ENCODE peak calls at places on chromosomes 13 and 19, in five cellular contexts. One of them, this sample, is unnamed.

GRCh38 chr13:112892759-112893569 is 76.0 kb upstream of the MCF2L start:
- DNase-seq in CD4-positive, alpha-beta T cell: no peak
- DNase-seq in foreskin fibroblast: no peak
- DNase-seq in ascending aorta: no peak
- DNase-seq in endothelial cell: no peak
- DNase-seq in this sample: peak

GRCh38 chr13:110976785-110977184 is 61.9 kb upstream of the ANKRD10 start:
- DNase-seq in ascending aorta: no peak
- DNase-seq in CD4-positive, alpha-beta T cell: no peak
- DNase-seq in foreskin fibroblast: no peak
- DNase-seq in endothelial cell: no peak
- DNase-seq in this sample: no peak

GRCh38 chr19:6588508-6589345 is 2.2 kb downstream of the CD70 start:
- DNase-seq in endothelial cell: no peak
- DNase-seq in ascending aorta: no peak
- DNase-seq in foreskin fibroblast: no peak
- DNase-seq in CD4-positive, alpha-beta T cell: no peak
- DNase-seq in this sample: no peak

GRCh38 chr19:39363909-39364457 is 21.8 kb downstream of the SAMD4B start:
- DNase-seq in CD4-positive, alpha-beta T cell: no peak
- DNase-seq in foreskin fibroblast: peak
- DNase-seq in endothelial cell: no peak
- DNase-seq in ascending aorta: no peak
- DNase-seq in this sample: no peak

GRCh38 chr19:14440049-14440448 is 6.9 kb downstream of the PKN1 start:
- DNase-seq in foreskin fibroblast: peak
- DNase-seq in CD4-positive, alpha-beta T cell: peak
- DNase-seq in endothelial cell: peak
- DNase-seq in ascending aorta: peak
- DNase-seq in this sample: no peak

GRCh38 chr19:45514376-45515051 is 7.2 kb downstream of the VASP start:
- DNase-seq in CD4-positive, alpha-beta T cell: no peak
- DNase-seq in ascending aorta: no peak
- DNase-seq in endothelial cell: no peak
- DNase-seq in foreskin fibroblast: no peak
- DNase-seq in this sample: no peak

GRCh38 chr13:74795526-74795925 is 661.3 kb upstream of the KLF12 start:
- DNase-seq in foreskin fibroblast: no peak
- DNase-seq in CD4-positive, alpha-beta T cell: no peak
- DNase-seq in endothelial cell: no peak
- DNase-seq in ascending aorta: no peak
- DNase-seq in this sample: no peak

GRCh38 chr13:25882732-25883357 is 169.0 kb downstream of the SHISA2 start:
- DNase-seq in ascending aorta: no peak
- DNase-seq in CD4-positive, alpha-beta T cell: no peak
- DNase-seq in endothelial cell: no peak
- DNase-seq in foreskin fibroblast: no peak
- DNase-seq in this sample: no peak

GRCh38 chr13:112073245-112074138 is 6.5 kb downstream of the SOX1 start:
- DNase-seq in ascending aorta: no peak
- DNase-seq in CD4-positive, alpha-beta T cell: no peak
- DNase-seq in endothelial cell: no peak
- DNase-seq in foreskin fibroblast: no peak
- DNase-seq in this sample: peak

GRCh38 chr19:49497047-49497789 is 984 bp downstream of the RPS11 start:
- DNase-seq in foreskin fibroblast: peak
- DNase-seq in endothelial cell: no peak
- DNase-seq in CD4-positive, alpha-beta T cell: peak
- DNase-seq in ascending aorta: peak
- DNase-seq in this sample: peak

GRCh38 chr13:51912091-51912490 is 50.3 kb downstream of the CCDC70 start:
- DNase-seq in CD4-positive, alpha-beta T cell: no peak
- DNase-seq in foreskin fibroblast: no peak
- DNase-seq in ascending aorta: no peak
- DNase-seq in endothelial cell: no peak
- DNase-seq in this sample: no peak

GRCh38 chr13:20146381-20146780 is 14.5 kb downstream of the GJA3 start:
- DNase-seq in ascending aorta: no peak
- DNase-seq in endothelial cell: no peak
- DNase-seq in CD4-positive, alpha-beta T cell: no peak
- DNase-seq in foreskin fibroblast: no peak
- DNase-seq in this sample: no peak

GRCh38 chr13:92842145-92842544 is 384.5 kb upstream of the GPC6 start:
- DNase-seq in CD4-positive, alpha-beta T cell: no peak
- DNase-seq in foreskin fibroblast: peak
- DNase-seq in ascending aorta: peak
- DNase-seq in endothelial cell: no peak
- DNase-seq in this sample: no peak

GRCh38 chr13:36362251-36362650 is 16.1 kb upstream of the SPART start:
- DNase-seq in ascending aorta: no peak
- DNase-seq in CD4-positive, alpha-beta T cell: no peak
- DNase-seq in endothelial cell: no peak
- DNase-seq in foreskin fibroblast: peak
- DNase-seq in this sample: no peak

GRCh38 chr13:95411641-95412040 is 110.4 kb upstream of the ABCC4 start:
- DNase-seq in foreskin fibroblast: peak
- DNase-seq in ascending aorta: no peak
- DNase-seq in CD4-positive, alpha-beta T cell: no peak
- DNase-seq in endothelial cell: no peak
- DNase-seq in this sample: no peak

GRCh38 chr19:38877781-38878574 is at the start of gene RINL:
- DNase-seq in foreskin fibroblast: no peak
- DNase-seq in endothelial cell: peak
- DNase-seq in ascending aorta: no peak
- DNase-seq in CD4-positive, alpha-beta T cell: peak
- DNase-seq in this sample: no peak

GRCh38 chr13:110150384-110151091 is 156.4 kb downstream of the COL4A1 start:
- DNase-seq in ascending aorta: peak
- DNase-seq in CD4-positive, alpha-beta T cell: no peak
- DNase-seq in foreskin fibroblast: peak
- DNase-seq in endothelial cell: no peak
- DNase-seq in this sample: no peak

GRCh38 chr13:63184693-63185092 is 1769.0 kb upstream of the PCDH20 start:
- DNase-seq in CD4-positive, alpha-beta T cell: no peak
- DNase-seq in endothelial cell: no peak
- DNase-seq in ascending aorta: no peak
- DNase-seq in foreskin fibroblast: peak
- DNase-seq in this sample: no peak

GRCh38 chr13:102873653-102874052 is 27.8 kb downstream of the ERCC5 start:
- DNase-seq in ascending aorta: no peak
- DNase-seq in endothelial cell: no peak
- DNase-seq in CD4-positive, alpha-beta T cell: no peak
- DNase-seq in foreskin fibroblast: no peak
- DNase-seq in this sample: no peak

GRCh38 chr19:30669329-30670010 is 297.3 kb downstream of the ZNF536 start:
- DNase-seq in foreskin fibroblast: peak
- DNase-seq in CD4-positive, alpha-beta T cell: peak
- DNase-seq in ascending aorta: peak
- DNase-seq in endothelial cell: peak
- DNase-seq in this sample: peak

GRCh38 chr13:26017932-26018690 is 33.7 kb downstream of the SHISA2 start:
- DNase-seq in ascending aorta: no peak
- DNase-seq in foreskin fibroblast: no peak
- DNase-seq in CD4-positive, alpha-beta T cell: no peak
- DNase-seq in endothelial cell: no peak
- DNase-seq in this sample: no peak

GRCh38 chr13:33610471-33611015 is 207.4 kb upstream of the RFC3 start:
- DNase-seq in endothelial cell: no peak
- DNase-seq in ascending aorta: peak
- DNase-seq in CD4-positive, alpha-beta T cell: peak
- DNase-seq in foreskin fibroblast: no peak
- DNase-seq in this sample: no peak

GRCh38 chr13:46667687-46668281 is 114.8 kb downstream of the LRCH1 start:
- DNase-seq in CD4-positive, alpha-beta T cell: no peak
- DNase-seq in foreskin fibroblast: no peak
- DNase-seq in endothelial cell: no peak
- DNase-seq in ascending aorta: no peak
- DNase-seq in this sample: no peak

GRCh38 chr13:49606747-49607648 is 21.3 kb upstream of the ARL11 start:
- DNase-seq in foreskin fibroblast: peak
- DNase-seq in CD4-positive, alpha-beta T cell: peak
- DNase-seq in ascending aorta: peak
- DNase-seq in endothelial cell: peak
- DNase-seq in this sample: peak

GRCh38 chr13:110637275-110637674 is 21.9 kb downstream of the NAXD start:
- DNase-seq in foreskin fibroblast: no peak
- DNase-seq in ascending aorta: no peak
- DNase-seq in endothelial cell: no peak
- DNase-seq in CD4-positive, alpha-beta T cell: no peak
- DNase-seq in this sample: no peak

GRCh38 chr19:31334849-31335624 is 14.2 kb downstream of the TSHZ3 start:
- DNase-seq in endothelial cell: no peak
- DNase-seq in foreskin fibroblast: no peak
- DNase-seq in CD4-positive, alpha-beta T cell: no peak
- DNase-seq in ascending aorta: peak
- DNase-seq in this sample: no peak

GRCh38 chr19:13089139-13089856 is 13.4 kb downstream of the LYL1 start:
- DNase-seq in ascending aorta: peak
- DNase-seq in endothelial cell: no peak
- DNase-seq in CD4-positive, alpha-beta T cell: no peak
- DNase-seq in foreskin fibroblast: no peak
- DNase-seq in this sample: no peak

GRCh38 chr13:114122591-114123211 is 9.7 kb downstream of the RASA3 start:
- DNase-seq in CD4-positive, alpha-beta T cell: no peak
- DNase-seq in ascending aorta: peak
- DNase-seq in foreskin fibroblast: no peak
- DNase-seq in endothelial cell: no peak
- DNase-seq in this sample: peak

DNA sequence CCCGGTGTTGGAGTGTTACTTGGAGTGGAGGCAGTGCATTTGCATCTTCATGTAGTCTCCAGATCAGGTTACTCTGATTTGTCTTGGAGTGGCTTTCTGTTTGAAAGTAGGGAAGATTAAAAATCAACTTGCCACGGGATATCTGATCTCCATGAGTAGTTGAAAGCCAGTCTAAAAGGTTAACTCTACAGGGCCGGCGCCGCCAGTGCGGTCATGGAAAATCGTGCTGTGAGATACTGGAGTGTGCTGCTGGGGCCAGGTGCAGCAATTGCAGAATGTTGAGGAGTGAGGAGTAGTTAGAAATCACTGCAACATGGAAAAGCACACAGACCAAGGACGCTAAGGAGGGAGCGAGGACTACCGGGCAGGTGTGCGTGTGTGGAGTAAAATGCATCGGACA is 175.0 kb downstream of the STK24 start:
- DNase-seq in CD4-positive, alpha-beta T cell: no peak
- DNase-seq in ascending aorta: no peak
- DNase-seq in endothelial cell: no peak
- DNase-seq in foreskin fibroblast: no peak
- DNase-seq in this sample: no peak
- TF ChIP-seq CTCF in CD4-positive, alpha-beta T cell: no peak
- TF ChIP-seq CTCF in ascending aorta: no peak
- TF ChIP-seq CTCF in endothelial cell: no peak
- TF ChIP-seq CTCF in foreskin fibroblast: no peak
- TF ChIP-seq CTCF in this sample: no peak

GRCh38 chr19:33220735-33221134 is 4.9 kb downstream of the SLC7A10 start:
- DNase-seq in endothelial cell: no peak
- DNase-seq in CD4-positive, alpha-beta T cell: no peak
- DNase-seq in ascending aorta: no peak
- DNase-seq in foreskin fibroblast: no peak
- DNase-seq in this sample: no peak

GRCh38 chr19:33217881-33218280 is 7.8 kb downstream of the SLC7A10 start:
- DNase-seq in CD4-positive, alpha-beta T cell: no peak
- DNase-seq in foreskin fibroblast: no peak
- DNase-seq in endothelial cell: no peak
- DNase-seq in ascending aorta: no peak
- DNase-seq in this sample: no peak

GRCh38 chr19:33220115-33220514 is 5.5 kb downstream of the SLC7A10 start:
- DNase-seq in ascending aorta: no peak
- DNase-seq in endothelial cell: no peak
- DNase-seq in CD4-positive, alpha-beta T cell: no peak
- DNase-seq in foreskin fibroblast: no peak
- DNase-seq in this sample: no peak

GRCh38 chr19:33221641-33222040 is 4.0 kb downstream of the SLC7A10 start:
- DNase-seq in endothelial cell: no peak
- DNase-seq in foreskin fibroblast: no peak
- DNase-seq in CD4-positive, alpha-beta T cell: no peak
- DNase-seq in ascending aorta: no peak
- DNase-seq in this sample: no peak

DNA sequence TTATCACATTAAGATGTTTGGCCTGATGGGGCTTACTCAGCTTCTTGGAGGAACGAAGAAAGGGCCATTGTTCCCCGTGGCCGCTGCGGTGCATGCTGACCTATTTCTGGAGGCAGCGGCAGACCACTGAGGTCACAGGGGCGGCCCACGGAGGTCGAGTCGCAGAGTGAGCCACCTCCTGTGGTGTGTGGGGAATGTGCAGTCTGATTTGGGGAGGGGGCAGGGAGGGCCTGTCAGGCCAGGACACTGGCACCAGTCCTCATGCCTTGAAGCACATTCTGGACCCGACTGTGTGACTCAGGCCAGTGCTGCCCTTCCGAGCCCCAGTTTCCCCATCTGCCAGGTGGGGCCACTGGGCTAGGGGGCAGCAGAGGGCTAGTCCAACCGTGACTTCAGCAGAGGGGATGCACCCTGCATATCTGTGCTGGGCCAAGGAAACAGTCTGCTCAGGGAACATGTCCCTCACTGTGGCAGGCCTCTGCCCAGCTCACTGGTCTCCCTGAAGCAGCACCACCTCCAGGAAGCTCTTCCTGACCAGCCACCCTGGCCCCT is 6.3 kb downstream of the SLC7A10 start:
- DNase-seq in endothelial cell: no peak
- DNase-seq in CD4-positive, alpha-beta T cell: no peak
- DNase-seq in foreskin fibroblast: no peak
- DNase-seq in ascending aorta: no peak
- DNase-seq in this sample: no peak
- TF ChIP-seq CTCF in endothelial cell: no peak
- TF ChIP-seq CTCF in CD4-positive, alpha-beta T cell: no peak
- TF ChIP-seq CTCF in foreskin fibroblast: peak
- TF ChIP-seq CTCF in ascending aorta: no peak
- TF ChIP-seq CTCF in this sample: no peak

GRCh38 chr19:10192922-10193321 is 1.8 kb downstream of the DNMT1 start:
- DNase-seq in ascending aorta: no peak
- DNase-seq in endothelial cell: no peak
- DNase-seq in CD4-positive, alpha-beta T cell: no peak
- DNase-seq in foreskin fibroblast: no peak
- DNase-seq in this sample: no peak
- TF ChIP-seq CTCF in ascending aorta: no peak
- TF ChIP-seq CTCF in endothelial cell: no peak
- TF ChIP-seq CTCF in CD4-positive, alpha-beta T cell: no peak
- TF ChIP-seq CTCF in foreskin fibroblast: no peak
- TF ChIP-seq CTCF in this sample: no peak

GRCh38 chr19:35595928-35596327 is 10.0 kb downstream of the PMIS2 start:
- DNase-seq in ascending aorta: no peak
- DNase-seq in endothelial cell: no peak
- DNase-seq in CD4-positive, alpha-beta T cell: no peak
- DNase-seq in foreskin fibroblast: no peak
- DNase-seq in this sample: no peak

GRCh38 chr19:35596366-35596999 is 10.5 kb downstream of the PMIS2 start:
- DNase-seq in ascending aorta: no peak
- DNase-seq in endothelial cell: no peak
- DNase-seq in foreskin fibroblast: peak
- DNase-seq in CD4-positive, alpha-beta T cell: no peak
- DNase-seq in this sample: no peak

GRCh38 chr19:35587326-35587725 is 1.4 kb downstream of the PMIS2 start:
- DNase-seq in CD4-positive, alpha-beta T cell: no peak
- DNase-seq in foreskin fibroblast: no peak
- DNase-seq in ascending aorta: no peak
- DNase-seq in endothelial cell: no peak
- DNase-seq in this sample: no peak

GRCh38 chr19:35590875-35591274 is 4.9 kb downstream of the PMIS2 start:
- DNase-seq in foreskin fibroblast: no peak
- DNase-seq in endothelial cell: no peak
- DNase-seq in ascending aorta: no peak
- DNase-seq in CD4-positive, alpha-beta T cell: no peak
- DNase-seq in this sample: no peak

GRCh38 chr19:35592226-35592625 is 6.3 kb downstream of the PMIS2 start:
- DNase-seq in ascending aorta: no peak
- DNase-seq in foreskin fibroblast: peak
- DNase-seq in endothelial cell: peak
- DNase-seq in CD4-positive, alpha-beta T cell: no peak
- DNase-seq in this sample: peak
- TF ChIP-seq CTCF in ascending aorta: no peak
- TF ChIP-seq CTCF in foreskin fibroblast: peak
- TF ChIP-seq CTCF in endothelial cell: no peak
- TF ChIP-seq CTCF in CD4-positive, alpha-beta T cell: peak
- TF ChIP-seq CTCF in this sample: peak